ENCODE peak calls at places on chromosomes 11 and 22, in eight cellular contexts. M is A549, D is ovary, O is tibial nerve, H is transverse colon, F is stomach, T is K562, E is upper lobe of left lung. R is an unnamed sample.

GRCh38 chr22:17434856-17435255 is 65.6 kb downstream of the CECR2 start:
- DNase-seq in T (no peak), M (no peak), E (no peak), H (no peak), D (no peak), F (no peak), O (no peak), R (no peak)

GRCh38 chr11:70505331-70505731 is 107.0 kb downstream of the CTTN start:
- DNase-seq in F (no peak), E (no peak), H (no peak), O (no peak), D (no peak), M (no peak), T (no peak), R (no peak)

GRCh38 chr11:124719534-124719933 is 20.2 kb upstream of the NRGN start:
- DNase-seq in E (no peak), H (no peak), T (no peak), F (no peak), O (no peak), D (no peak), M (no peak), R (no peak)

GRCh38 chr11:124793466-124794278 is 6.5 kb downstream of the MSANTD2 start:
- DNase-seq in O (no peak), D (no peak), T (peak; percentile 76), E (no peak), F (no peak), M (peak; percentile 40), H (peak; percentile 16), R (no peak)

GRCh38 chr11:2816941-2817421 is 68.6 kb downstream of the CDKN1C start:
- DNase-seq in H (peak; percentile 28), F (no peak), D (peak; percentile 74), M (no peak), T (no peak), E (no peak), O (peak; percentile 58), R (no peak)

GRCh38 chr22:46058591-46059519 is 81.9 kb upstream of the WNT7B start:
- DNase-seq in H (peak; percentile 9), M (no peak), E (peak; percentile 18), F (peak; percentile 25), O (no peak), D (no peak), T (no peak), R (no peak)

GRCh38 chr11:65065898-65066297 is 7.5 kb upstream of the NAALADL1 start:
- DNase-seq in M (no peak), O (no peak), H (no peak), F (no peak), E (no peak), T (no peak), D (no peak), R (no peak)

GRCh38 chr11:82826526-82826925 is 73.7 kb downstream of the PRCP start:
- DNase-seq in H (no peak), F (no peak), E (no peak), O (no peak), T (no peak), D (no peak), M (no peak), R (no peak)

GRCh38 chr11:65454696-65455456 is 32.3 kb downstream of the NEAT1 start:
- DNase-seq in M (peak; percentile 91), H (peak; percentile 95), T (peak; percentile 97), D (peak; percentile 92), E (peak; percentile 95), O (peak; percentile 88), F (peak; percentile 92), R (peak; percentile 97)

GRCh38 chr11:116589402-116589801 is 183.4 kb downstream of the BUD13 start:
- DNase-seq in T (no peak), H (no peak), M (no peak), O (no peak), D (no peak), E (no peak), F (no peak), R (no peak)

GRCh38 chr11:111066861-111067260 is 178.7 kb upstream of the POU2AF2 start:
- DNase-seq in F (no peak), M (no peak), D (no peak), H (no peak), E (no peak), T (no peak), O (no peak), R (no peak)

GRCh38 chr11:111063711-111064110 is 181.8 kb upstream of the POU2AF2 start:
- DNase-seq in F (no peak), E (no peak), H (no peak), M (no peak), T (no peak), O (no peak), D (no peak), R (no peak)

GRCh38 chr11:111067994-111068393 is 177.5 kb upstream of the POU2AF2 start:
- DNase-seq in T (no peak), O (no peak), F (no peak), E (no peak), M (no peak), H (no peak), D (no peak), R (no peak)

GRCh38 chr11:111059726-111060125 is 185.8 kb upstream of the POU2AF2 start:
- DNase-seq in M (no peak), E (no peak), D (no peak), F (no peak), H (no peak), O (no peak), T (no peak), R (no peak)

DNA sequence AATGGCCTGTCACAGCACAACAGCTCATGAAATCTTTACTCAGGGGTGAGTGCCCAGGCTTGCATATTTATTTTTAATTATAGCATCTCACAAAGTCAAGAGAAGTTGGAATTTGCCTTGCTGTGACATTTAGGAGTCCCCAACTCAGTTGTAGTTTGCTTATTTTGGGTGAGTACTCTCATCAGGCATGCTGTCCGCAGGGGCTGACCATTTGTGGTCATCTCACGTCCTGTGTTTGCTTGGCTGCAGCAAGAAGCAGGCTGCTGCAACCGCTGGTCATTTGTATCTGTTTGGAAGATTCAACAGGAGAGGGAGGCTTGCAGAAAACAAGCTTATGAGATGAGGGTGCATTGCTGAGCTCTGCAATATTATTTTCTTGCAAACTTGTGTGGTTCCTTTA is 181.4 kb upstream of the POU2AF2 start:
- DNase-seq in D (no peak), T (no peak), M (no peak), O (no peak), F (no peak), H (no peak), E (no peak), R (no peak)
- TF ChIP-seq EP300 in D (no peak), T (no peak), M (no peak), O (no peak), F (no peak), H (no peak), E (no peak), R (no peak)

DNA sequence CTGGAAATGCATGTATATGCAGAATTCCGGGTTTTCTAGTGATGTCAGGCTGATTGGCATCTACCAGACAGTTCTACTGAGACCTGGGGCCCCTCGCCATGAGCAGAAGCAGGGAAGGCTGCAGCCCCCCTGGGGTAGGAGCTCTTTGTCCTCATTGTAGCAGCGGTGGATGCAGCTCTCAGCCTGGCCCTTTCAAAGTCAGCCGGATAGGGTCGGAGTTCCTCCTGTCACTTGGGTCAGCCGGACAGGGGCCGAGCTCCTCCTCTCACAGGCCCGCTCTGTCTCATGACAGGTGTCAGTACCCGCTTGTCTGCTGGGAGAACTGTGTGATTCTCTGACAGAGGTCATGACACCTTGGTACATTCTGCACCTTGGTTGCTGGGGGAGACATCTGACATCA is 30.0 kb downstream of the MRGPRD start:
- DNase-seq in O (no peak), H (no peak), E (no peak), T (no peak), D (no peak), F (no peak), M (no peak), R (no peak)
- TF ChIP-seq CTCF in O (no peak), H (no peak), E (no peak), T (no peak), D (no peak), F (no peak), M (no peak), R (no peak)

GRCh38 chr11:59706518-59707285 is 6.9 kb downstream of the OR10V1 start:
- DNase-seq in H (peak; percentile 14), D (no peak), M (peak; percentile 35), T (peak; percentile 91), O (no peak), F (peak; percentile 86), E (no peak), R (no peak)
- TF ChIP-seq EP300 in H (no peak), D (no peak), M (peak; percentile 85), T (peak; percentile 96), O (no peak), F (no peak), E (no peak), R (no peak)

GRCh38 chr22:37636186-37636948 is 3.1 kb upstream of the SH3BP1 start:
- DNase-seq in E (no peak), H (peak; percentile 51), O (no peak), F (peak; percentile 31), D (peak; percentile 37), T (peak; percentile 27), M (no peak), R (no peak)
- TF ChIP-seq CTCF in E (no peak), H (peak; percentile 31), O (peak; percentile 10), F (no peak), D (no peak), T (peak; percentile 29), M (no peak), R (no peak)

GRCh38 chr11:123475478-123475877 is 45.4 kb downstream of the GRAMD1B start:
- DNase-seq in E (no peak), H (no peak), F (no peak), D (no peak), T (peak; percentile 10), M (peak; percentile 22), O (no peak), R (no peak)
- TF ChIP-seq EP300 in E (no peak), H (no peak), F (no peak), D (no peak), T (no peak), M (no peak), O (no peak), R (no peak)

GRCh38 chr11:126791446-126791845 is 209.1 kb downstream of the KIRREL3 start:
- DNase-seq in E (no peak), M (no peak), T (no peak), D (no peak), O (no peak), F (no peak), H (no peak), R (no peak)
- TF ChIP-seq CTCF in E (no peak), M (no peak), T (no peak), D (no peak), O (no peak), F (no peak), H (no peak), R (no peak)